ENCODE peak calls at places on chromosome 9, in six cellular contexts. Q is AG10803, J is GM12878, U is nephron progenitor cell, C is A549, G is astrocyte of the spinal cord. E is an unnamed sample.
A peak's percentile ranks its signal among the peaks of the same experiment; 100 is the strongest.

GRCh38 chr9:100346836-100347235 is 5.9 kb downstream of the TEX10 start:
- DNase-seq in C (no peak), G (no peak), J (no peak), U (no peak), Q (peak; percentile 85), E (peak; percentile 54)

GRCh38 chr9:13603916-13604315 is 324.4 kb upstream of the MPDZ start:
- DNase-seq in G (no peak), C (no peak), Q (no peak), U (no peak), J (no peak), E (no peak)

GRCh38 chr9:115264333-115264732 is 146.4 kb upstream of the TNC start:
- DNase-seq in U (no peak), J (no peak), Q (peak; percentile 81), C (no peak), G (no peak), E (no peak)

GRCh38 chr9:36867672-36868471 is 166.2 kb downstream of the PAX5 start:
- DNase-seq in Q (no peak), G (no peak), J (no peak), C (no peak), U (no peak), E (no peak)

GRCh38 chr9:109244179-109245132 is 76.4 kb downstream of the EPB41L4B start:
- DNase-seq in J (peak; percentile 25), G (peak; percentile 77), C (peak; percentile 62), Q (peak; percentile 57), U (peak; percentile 82), E (peak; percentile 39)

GRCh38 chr9:128943832-128944620 is 3.4 kb downstream of the DOLK start:
- DNase-seq in Q (no peak), G (no peak), C (no peak), J (no peak), U (no peak), E (no peak)

GRCh38 chr9:3675964-3676363 is 150.2 kb upstream of the RFX3 start:
- DNase-seq in G (no peak), Q (peak; percentile 39), U (no peak), C (no peak), J (no peak), E (no peak)

GRCh38 chr9:113514061-113514460 is 50.5 kb downstream of the RGS3 start:
- DNase-seq in G (no peak), J (no peak), U (no peak), C (no peak), Q (no peak), E (no peak)

GRCh38 chr9:119963258-119963797 is 594.1 kb upstream of the BRINP1 start:
- DNase-seq in Q (peak; percentile 99), C (peak; percentile 37), J (no peak), U (peak; percentile 7), G (peak; percentile 65), E (peak; percentile 87)

GRCh38 chr9:127875306-127875966 is 2.0 kb downstream of the AK1 start:
- DNase-seq in Q (peak; percentile 58), J (no peak), U (no peak), G (peak; percentile 75), C (no peak), E (peak; percentile 24)

GRCh38 chr9:17699615-17700315 is 120.9 kb downstream of the SH3GL2 start:
- DNase-seq in J (no peak), C (no peak), U (no peak), G (no peak), Q (no peak), E (no peak)

GRCh38 chr9:114272739-114273431 is 50.0 kb upstream of the ORM1 start:
- DNase-seq in J (no peak), C (no peak), Q (no peak), G (no peak), U (no peak), E (no peak)

GRCh38 chr9:20405086-20405485 is 217.2 kb downstream of the MLLT3 start:
- DNase-seq in J (no peak), G (no peak), U (no peak), Q (peak; percentile 1), C (no peak), E (no peak)

GRCh38 chr9:25964239-25964638 is 286.0 kb upstream of the TUSC1 start:
- DNase-seq in Q (peak; percentile 84), G (peak; percentile 68), J (no peak), C (peak; percentile 8), U (peak; percentile 32), E (peak; percentile 84)

GRCh38 chr9:95224371-95225015 is 93.0 kb downstream of the FANCC start:
- DNase-seq in U (no peak), J (no peak), G (no peak), Q (peak; percentile 36), C (no peak), E (no peak)

GRCh38 chr9:95225016-95225745 is 92.3 kb downstream of the FANCC start:
- DNase-seq in C (no peak), G (no peak), Q (peak; percentile 5), J (no peak), U (no peak), E (no peak)

GRCh38 chr9:95226921-95227320 is 90.6 kb downstream of the FANCC start:
- DNase-seq in C (no peak), G (no peak), U (no peak), Q (no peak), J (no peak), E (no peak)

GRCh38 chr9:95229230-95229933 is 88.1 kb downstream of the FANCC start:
- DNase-seq in U (no peak), J (no peak), Q (no peak), C (no peak), G (no peak), E (no peak)

DNA sequence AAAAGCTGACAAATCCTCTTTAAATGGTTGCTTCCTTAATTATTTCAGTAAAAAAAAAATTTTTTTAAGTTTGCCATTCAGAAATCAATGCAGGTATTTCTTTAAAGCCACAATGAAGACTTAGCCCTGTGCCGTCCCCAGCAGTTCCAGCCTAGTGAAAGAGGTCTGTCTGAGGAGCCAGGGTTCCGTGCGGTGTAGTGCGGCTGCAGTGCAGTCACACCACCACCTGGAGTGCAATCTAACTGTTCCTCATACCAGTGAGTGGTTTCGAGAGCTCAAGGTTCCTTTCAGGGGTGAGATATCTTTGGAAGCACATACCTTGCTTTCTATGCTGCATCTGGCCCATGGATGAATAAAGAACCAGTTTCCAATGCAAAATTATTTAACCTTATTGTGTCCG is 87.5 kb downstream of the FANCC start:
- DNase-seq in Q (no peak), J (no peak), G (no peak), C (no peak), U (no peak), E (no peak)
- TF ChIP-seq CTCF in Q (no peak), J (no peak), G (no peak), C (no peak), U (peak; percentile 9), E (no peak)

DNA sequence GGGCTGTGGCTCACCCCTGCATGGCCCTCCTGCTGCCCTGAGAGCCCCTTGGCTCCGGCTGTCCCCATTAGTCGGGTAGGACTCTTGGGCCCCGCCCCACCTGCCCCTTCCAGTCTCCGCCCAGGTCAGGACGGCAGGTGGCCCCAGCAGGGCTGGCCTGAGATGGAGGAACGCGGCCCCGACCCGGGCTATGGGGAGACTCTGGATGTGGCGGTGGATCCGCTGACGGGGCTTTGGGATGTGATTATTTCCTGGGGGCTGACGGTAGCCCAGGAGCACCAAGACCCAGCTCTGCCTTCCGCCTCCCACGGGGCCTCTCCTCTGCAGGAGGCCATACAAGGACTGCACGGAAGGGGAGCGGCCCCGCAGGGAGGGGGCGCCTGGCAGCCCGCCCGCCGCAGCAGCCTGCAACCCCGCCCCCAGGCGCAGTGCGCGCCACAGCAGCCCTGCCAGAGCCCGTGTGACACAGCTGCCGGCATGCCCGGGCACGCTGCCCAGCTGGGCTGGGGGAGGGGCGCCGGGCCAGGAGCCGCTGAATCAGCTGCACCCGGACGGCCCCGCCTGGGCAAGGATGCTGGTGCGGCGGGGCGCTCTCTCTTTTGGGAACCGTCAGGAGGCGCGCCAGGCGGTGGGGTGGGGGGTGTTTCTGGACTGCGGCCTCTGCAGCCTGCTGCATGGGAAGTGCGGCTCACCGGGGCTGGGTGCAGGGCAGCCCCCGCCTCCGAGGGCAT is 9.2 kb downstream of the TMEM250 start:
- DNase-seq in Q (peak; percentile 86), G (peak; percentile 90), J (peak; percentile 77), U (peak; percentile 75), C (peak; percentile 83), E (peak; percentile 88)
- TF ChIP-seq CTCF in Q (peak; percentile 6), G (no peak), J (peak; percentile 9), U (no peak), C (peak; percentile 15), E (peak; percentile 29)

DNA sequence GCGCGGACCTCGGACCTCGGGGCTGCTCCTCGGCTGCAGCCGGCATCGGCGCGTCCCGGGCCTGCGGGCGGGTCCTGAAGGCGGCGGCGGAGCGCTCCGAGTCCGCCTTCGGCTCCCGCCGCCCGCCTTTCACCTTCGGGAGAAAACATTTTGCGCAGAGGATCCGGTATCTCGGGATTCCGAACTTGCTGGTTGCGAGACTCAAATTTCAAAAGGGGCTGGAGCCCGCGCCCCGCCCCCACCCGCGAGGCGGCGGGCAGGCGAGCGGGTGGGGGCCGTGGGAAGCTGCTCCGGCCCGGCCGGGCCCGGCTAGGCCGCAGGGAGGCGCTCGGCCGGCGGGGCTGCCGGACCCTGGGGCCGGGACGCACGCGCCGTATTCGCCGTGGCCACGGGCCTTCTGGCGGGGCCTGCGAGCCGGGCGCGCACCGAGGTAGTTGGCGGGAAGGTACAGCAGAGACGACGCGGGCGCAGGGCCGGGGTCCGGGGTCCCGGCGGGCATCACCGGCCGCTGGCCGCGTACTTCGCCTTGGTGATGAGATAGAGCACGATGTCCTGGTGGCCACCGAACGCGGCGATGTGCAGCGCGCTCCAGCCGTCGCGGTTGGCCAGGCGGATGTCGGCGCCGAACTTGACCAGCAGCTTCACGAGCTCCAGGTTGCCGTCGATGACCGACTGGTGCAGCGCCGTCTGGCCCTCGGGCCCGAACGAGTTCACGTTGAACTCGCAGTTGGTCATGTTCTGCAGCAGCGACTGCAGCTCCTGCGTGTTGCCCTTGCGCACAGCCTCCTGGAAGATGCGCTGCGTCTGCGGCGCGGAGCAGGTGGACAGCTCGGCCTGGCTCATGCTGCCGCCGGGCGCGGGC is 754 bp downstream of the NRARP start:
- DNase-seq in J (no peak), U (peak; percentile 72), C (no peak), Q (no peak), G (peak; percentile 57), E (no peak)
- TF ChIP-seq CTCF in J (peak; percentile 21), U (no peak), C (peak; percentile 47), Q (no peak), G (peak; percentile 8), E (peak; percentile 8)

GRCh38 chr9:98369066-98369425 is 113.6 kb upstream of the TBC1D2 start:
- DNase-seq in G (no peak), U (no peak), J (no peak), Q (no peak), C (no peak), E (no peak)

GRCh38 chr9:98365724-98366123 is 110.3 kb upstream of the TBC1D2 start:
- DNase-seq in C (no peak), U (no peak), J (no peak), Q (no peak), G (no peak), E (no peak)

GRCh38 chr9:98367923-98368322 is 112.5 kb upstream of the TBC1D2 start:
- DNase-seq in C (no peak), U (no peak), J (no peak), G (no peak), Q (no peak), E (no peak)

GRCh38 chr9:98368366-98369065 is 113.1 kb upstream of the TBC1D2 start:
- DNase-seq in U (no peak), C (no peak), J (no peak), Q (no peak), G (no peak), E (no peak)

DNA sequence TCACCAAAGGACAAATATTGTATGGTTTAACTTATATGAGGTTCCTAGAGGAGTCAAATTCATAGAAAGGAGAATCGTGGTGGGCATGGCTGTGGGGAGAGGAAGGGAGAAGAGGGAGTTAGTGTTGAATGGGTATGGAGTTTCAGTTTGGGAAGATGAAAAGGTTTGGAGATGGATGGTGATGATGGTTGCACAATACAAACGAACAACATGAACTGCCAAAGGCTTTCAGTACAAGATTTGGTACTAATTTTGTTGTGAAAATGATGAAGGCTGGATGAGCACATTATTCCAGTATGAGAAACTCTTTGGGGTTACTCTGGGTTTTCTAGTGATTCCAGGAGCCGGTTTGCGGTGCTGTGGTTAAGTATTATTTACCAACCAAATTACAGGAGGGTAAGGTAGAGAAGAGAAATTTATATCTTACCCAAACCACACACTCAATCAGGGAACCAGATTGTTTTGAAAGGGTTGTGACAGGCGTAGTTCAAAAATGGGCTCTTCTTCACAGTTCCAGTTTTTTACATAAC is 112.0 kb upstream of the TBC1D2 start:
- DNase-seq in U (no peak), J (no peak), Q (peak; percentile 49), C (no peak), G (no peak), E (no peak)
- TF ChIP-seq CTCF in U (no peak), J (no peak), Q (no peak), C (no peak), G (no peak), E (no peak)